ENCODE peak calls at places on chromosomes 4 and X, in seven cellular contexts. R, A, L, V, C, W and I are unnamed samples.

GRCh38 chr4:98786866-98787265 is 128.5 kb upstream of the TSPAN5 start:
- DNase-seq in R (no peak), A (no peak), L (no peak), V (no peak), C (no peak), W (no peak), I (no peak)

GRCh38 chr4:47315346-47315745 is 148.2 kb downstream of the COMMD8 start:
- DNase-seq in R (no peak), A (no peak), L (no peak), V (no peak), C (no peak), W (no peak), I (no peak)

GRCh38 chr4:67658302-67658701 is 42.7 kb downstream of the UBA6 start:
- DNase-seq in R (no peak), A (no peak), L (no peak), V (no peak), C (no peak), W (no peak), I (no peak)

GRCh38 chrX:84933956-84934556 is 69.6 kb upstream of the APOOL start:
- DNase-seq in R (no peak), A (no peak), L (peak), V (no peak), C (no peak), W (peak), I (no peak)

GRCh38 chrX:133415276-133416105 is at the start of gene GPC4:
- DNase-seq in R (no peak), A (peak), L (peak), V (peak), C (peak), W (no peak), I (peak)

GRCh38 chr4:103011378-103012025 is 8.0 kb downstream of the SLC9B1 start:
- DNase-seq in R (no peak), A (no peak), L (no peak), V (no peak), C (peak), W (no peak), I (no peak)

GRCh38 chrX:126167560-126167959 is 1.5 kb upstream of the DCAF12L2 start:
- DNase-seq in R (no peak), A (no peak), L (no peak), V (no peak), C (no peak), W (no peak), I (no peak)

GRCh38 chrX:42739771-42740170 is 38.2 kb downstream of the PPP1R2C start:
- DNase-seq in R (no peak), A (no peak), L (no peak), V (no peak), C (no peak), W (no peak), I (no peak)

GRCh38 chrX:148567229-148567628 is 66.8 kb downstream of the AFF2 start:
- DNase-seq in R (no peak), A (no peak), L (no peak), V (no peak), C (no peak), W (no peak), I (no peak)

GRCh38 chrX:6738518-6739470 is 203.9 kb upstream of the VCX3A start:
- DNase-seq in R (no peak), A (no peak), L (no peak), V (no peak), C (peak), W (peak), I (no peak)

GRCh38 chr4:176002007-176002623 is 63.5 kb upstream of the WDR17 start:
- DNase-seq in R (no peak), A (peak), L (peak), V (no peak), C (peak), W (peak), I (peak)

GRCh38 chrX:45584717-45585116 is 384.0 kb upstream of the DIPK2B start:
- DNase-seq in R (no peak), A (no peak), L (no peak), V (no peak), C (no peak), W (no peak), I (no peak)

GRCh38 chrX:19811807-19812604 is 75.4 kb downstream of the SH3KBP1 start:
- DNase-seq in R (no peak), A (no peak), L (no peak), V (no peak), C (no peak), W (no peak), I (no peak)

GRCh38 chr4:176163041-176163440 is 32.3 kb downstream of the SPATA4 start:
- DNase-seq in R (no peak), A (no peak), L (no peak), V (no peak), C (no peak), W (no peak), I (no peak)

GRCh38 chr4:124953059-124953850 is 240.7 kb upstream of the ANKRD50 start:
- DNase-seq in R (no peak), A (no peak), L (no peak), V (no peak), C (no peak), W (no peak), I (no peak)

GRCh38 chr4:1400861-1401408 is 5.3 kb downstream of the NKX1-1 start:
- DNase-seq in R (no peak), A (no peak), L (no peak), V (no peak), C (no peak), W (peak), I (peak)

GRCh38 chr4:8608714-8609391 is 16.3 kb downstream of the CPZ start:
- DNase-seq in R (no peak), A (no peak), L (peak), V (no peak), C (no peak), W (no peak), I (no peak)
- TF ChIP-seq POLR2AphosphoS5 in R (no peak), A (no peak), L (no peak), V (no peak), C (no peak), W (no peak), I (no peak)

DNA sequence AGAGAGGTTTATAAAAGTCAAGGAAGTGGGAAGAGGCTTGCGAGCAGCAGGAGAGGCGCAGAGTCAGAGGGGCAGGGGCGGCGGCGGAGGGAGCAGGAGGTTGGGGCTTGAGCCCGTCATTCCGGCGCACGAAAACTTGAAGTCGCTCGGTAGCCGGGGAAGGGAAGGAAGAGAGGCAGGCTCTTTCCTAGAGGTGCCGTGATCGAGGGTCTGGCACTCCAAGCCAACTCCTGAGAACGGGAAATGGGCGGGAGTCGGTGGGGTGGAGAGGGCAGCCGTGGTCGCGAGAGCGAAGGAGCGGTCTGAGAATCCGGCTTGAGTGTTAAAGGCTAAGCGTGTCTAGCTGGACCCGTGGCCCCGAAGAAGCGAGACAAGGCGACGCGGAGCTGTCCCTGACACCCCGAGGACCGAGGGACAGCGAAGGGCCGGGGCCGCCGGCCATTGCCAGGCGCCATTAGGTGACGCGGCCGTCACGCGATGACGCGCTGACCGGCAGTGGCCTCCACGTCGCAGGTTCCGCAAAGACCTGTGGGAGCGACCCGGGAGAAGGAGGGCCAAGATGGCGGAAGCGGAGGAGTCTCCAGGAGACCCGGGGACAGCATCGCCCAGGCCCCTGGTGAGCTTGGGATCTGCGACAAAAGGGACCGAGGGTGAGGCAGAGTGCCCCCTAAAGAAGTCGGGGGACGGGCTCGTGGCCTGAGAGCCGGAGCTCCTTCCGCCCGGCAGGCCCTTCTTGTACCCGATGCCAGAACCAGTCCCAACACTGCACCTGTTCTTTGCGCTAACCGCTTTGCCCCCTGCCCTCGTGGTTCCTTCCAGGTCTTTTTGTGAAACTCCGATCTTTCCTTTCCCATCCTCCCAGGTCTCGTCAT is at the start of gene YIPF6:
- DNase-seq in R (peak), A (peak), L (peak), V (peak), C (peak), W (peak), I (peak)
- TF ChIP-seq POLR2A in R (no peak), A (peak), L (no peak), V (peak), C (peak), W (peak), I (peak)

DNA sequence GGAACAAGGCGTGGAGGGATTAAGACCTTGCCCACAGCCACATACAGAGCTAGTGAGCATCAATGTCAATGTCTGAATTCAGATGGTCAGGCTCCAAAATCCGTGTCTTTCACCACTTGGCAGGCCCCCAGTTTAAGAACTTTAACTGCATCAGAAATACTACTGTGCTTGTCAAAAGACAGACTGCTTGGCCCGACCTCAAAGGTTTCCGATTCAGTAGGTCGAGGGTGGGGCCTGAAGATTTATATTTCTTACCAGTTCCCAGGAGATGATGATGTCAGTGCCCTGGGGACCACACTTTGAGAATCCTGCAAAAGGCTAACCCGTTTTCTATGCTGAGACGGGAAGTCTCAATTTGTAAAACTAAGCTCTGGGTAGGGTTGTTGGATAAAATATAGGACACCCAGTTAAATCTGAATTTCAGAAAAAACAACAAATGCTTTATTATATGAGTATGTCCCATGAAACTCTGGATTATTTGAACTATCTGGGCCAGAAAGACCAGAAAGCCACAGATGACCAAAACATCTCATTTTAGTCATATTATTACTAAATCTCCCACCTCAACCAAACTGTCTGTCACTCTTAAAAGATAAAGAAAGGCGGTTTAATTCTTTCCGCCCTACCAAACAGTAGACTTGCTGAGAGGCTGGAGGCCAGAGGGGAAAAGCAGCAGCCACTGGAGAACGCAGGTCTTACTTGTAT is 42.7 kb downstream of the GATB start:
- DNase-seq in R (no peak), A (no peak), L (no peak), V (no peak), C (no peak), W (no peak), I (no peak)
- TF ChIP-seq POLR2AphosphoS5 in R (no peak), A (no peak), L (no peak), V (no peak), C (no peak), W (no peak), I (no peak)

GRCh38 chr4:78899302-78899701 is 39.9 kb downstream of the PAQR3 start:
- DNase-seq in R (no peak), A (no peak), L (no peak), V (no peak), C (no peak), W (no peak), I (no peak)
- TF ChIP-seq POLR2A in R (no peak), A (no peak), L (no peak), V (no peak), C (no peak), W (no peak), I (no peak)

GRCh38 chr4:88725143-88725542 is 27.5 kb upstream of the NAP1L5 start:
- DNase-seq in R (no peak), A (no peak), L (no peak), V (no peak), C (no peak), W (no peak), I (no peak)
- TF ChIP-seq POLR2AphosphoS5 in R (no peak), A (no peak), L (no peak), V (no peak), C (no peak), W (no peak), I (no peak)

DNA sequence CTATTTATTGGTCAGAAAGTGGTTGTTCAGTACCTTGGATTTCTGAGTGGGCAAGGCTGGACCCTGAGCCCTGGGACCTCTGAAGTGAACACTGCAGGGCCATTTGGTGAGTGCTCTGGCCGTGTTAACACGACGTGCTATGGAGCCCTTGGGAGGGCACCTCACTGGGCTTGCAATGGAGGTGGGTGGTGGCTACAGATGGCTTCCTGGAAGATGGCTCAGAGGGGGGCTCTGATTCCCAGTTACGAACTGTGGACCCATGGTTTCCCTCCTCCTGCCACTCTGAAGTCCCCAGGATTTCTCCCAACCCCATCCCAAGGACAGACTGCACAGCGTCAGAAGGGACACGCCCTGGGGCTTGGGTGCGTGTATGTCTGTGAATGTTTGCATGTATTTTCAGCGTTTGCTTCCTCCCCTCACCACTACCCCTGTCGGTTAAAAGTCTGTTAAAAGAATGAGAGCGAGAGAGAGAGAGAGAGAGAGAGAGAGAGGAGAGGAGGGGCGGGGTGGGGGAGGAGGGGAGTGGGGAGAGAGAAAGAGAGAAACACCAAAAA is 3.7 kb upstream of the RHOH start:
- DNase-seq in R (no peak), A (no peak), L (no peak), V (no peak), C (peak), W (no peak), I (no peak)
- TF ChIP-seq POLR2A in R (no peak), A (no peak), L (no peak), V (no peak), C (peak), W (peak), I (peak)

GRCh38 chr4:117786566-117786965 is 247.7 kb upstream of the NDST3 start:
- DNase-seq in R (no peak), A (no peak), L (no peak), V (no peak), C (no peak), W (no peak), I (no peak)

GRCh38 chr4:117783716-117784115 is 250.6 kb upstream of the NDST3 start:
- DNase-seq in R (no peak), A (no peak), L (no peak), V (no peak), C (no peak), W (no peak), I (no peak)

GRCh38 chr4:117784266-117784665 is 250.0 kb upstream of the NDST3 start:
- DNase-seq in R (no peak), A (no peak), L (no peak), V (no peak), C (no peak), W (no peak), I (no peak)
- TF ChIP-seq POLR2AphosphoS5 in R (no peak), A (no peak), L (no peak), V (no peak), C (no peak), W (no peak), I (no peak)

DNA sequence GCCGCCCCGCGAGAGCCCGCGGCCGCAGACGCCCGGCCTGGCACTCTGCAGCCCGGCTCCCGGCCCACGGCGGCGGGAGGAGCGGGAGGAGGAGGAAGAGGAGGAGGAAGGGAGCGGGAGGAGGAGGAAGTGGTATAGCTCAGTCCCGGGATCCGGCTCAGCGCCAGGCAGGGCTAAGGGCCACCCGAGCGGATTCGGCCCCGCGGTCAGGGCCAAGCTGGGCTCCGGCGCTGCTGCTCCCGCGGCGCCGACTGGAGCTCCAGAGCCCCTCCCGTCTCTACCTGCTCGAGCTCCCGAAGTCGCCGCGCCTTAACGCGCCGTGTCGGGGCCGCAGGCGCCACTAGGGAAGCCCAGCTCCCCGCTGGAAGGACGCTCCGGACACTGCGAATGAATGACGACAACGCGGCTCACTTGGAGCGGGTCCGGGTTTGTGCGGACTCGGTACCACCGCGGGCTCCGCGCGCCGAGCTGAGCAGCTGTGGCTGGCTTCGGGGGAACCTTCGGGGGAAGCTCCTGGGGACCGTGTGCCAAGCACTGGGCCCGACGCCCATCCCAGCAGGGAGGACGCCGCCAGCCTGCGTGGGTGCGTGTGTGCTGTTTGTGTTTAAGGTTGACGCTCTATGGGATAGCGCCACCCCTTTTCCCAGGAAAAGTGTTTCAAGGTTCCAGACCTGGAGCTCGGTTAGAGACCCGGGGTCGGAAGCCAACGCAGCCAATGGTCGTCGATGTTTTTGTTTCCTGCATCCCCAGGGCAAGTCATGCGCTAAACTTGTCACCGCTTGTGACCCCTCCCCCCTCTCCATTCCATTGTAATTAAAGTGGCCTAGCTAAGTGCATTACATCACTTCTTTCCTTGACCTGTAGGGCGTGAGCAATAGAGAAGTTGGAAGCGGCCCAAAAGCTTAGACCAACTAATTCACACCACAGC is at the start of gene TBC1D9:
- DNase-seq in R (peak), A (peak), L (peak), V (peak), C (peak), W (peak), I (peak)
- TF ChIP-seq POLR2A in R (no peak), A (peak), L (no peak), V (peak), C (peak), W (no peak), I (peak)

GRCh38 chrX:134985479-134985878 is 5.3 kb upstream of the SMIM10 start:
- DNase-seq in R (no peak), A (no peak), L (no peak), V (no peak), C (no peak), W (no peak), I (no peak)

DNA sequence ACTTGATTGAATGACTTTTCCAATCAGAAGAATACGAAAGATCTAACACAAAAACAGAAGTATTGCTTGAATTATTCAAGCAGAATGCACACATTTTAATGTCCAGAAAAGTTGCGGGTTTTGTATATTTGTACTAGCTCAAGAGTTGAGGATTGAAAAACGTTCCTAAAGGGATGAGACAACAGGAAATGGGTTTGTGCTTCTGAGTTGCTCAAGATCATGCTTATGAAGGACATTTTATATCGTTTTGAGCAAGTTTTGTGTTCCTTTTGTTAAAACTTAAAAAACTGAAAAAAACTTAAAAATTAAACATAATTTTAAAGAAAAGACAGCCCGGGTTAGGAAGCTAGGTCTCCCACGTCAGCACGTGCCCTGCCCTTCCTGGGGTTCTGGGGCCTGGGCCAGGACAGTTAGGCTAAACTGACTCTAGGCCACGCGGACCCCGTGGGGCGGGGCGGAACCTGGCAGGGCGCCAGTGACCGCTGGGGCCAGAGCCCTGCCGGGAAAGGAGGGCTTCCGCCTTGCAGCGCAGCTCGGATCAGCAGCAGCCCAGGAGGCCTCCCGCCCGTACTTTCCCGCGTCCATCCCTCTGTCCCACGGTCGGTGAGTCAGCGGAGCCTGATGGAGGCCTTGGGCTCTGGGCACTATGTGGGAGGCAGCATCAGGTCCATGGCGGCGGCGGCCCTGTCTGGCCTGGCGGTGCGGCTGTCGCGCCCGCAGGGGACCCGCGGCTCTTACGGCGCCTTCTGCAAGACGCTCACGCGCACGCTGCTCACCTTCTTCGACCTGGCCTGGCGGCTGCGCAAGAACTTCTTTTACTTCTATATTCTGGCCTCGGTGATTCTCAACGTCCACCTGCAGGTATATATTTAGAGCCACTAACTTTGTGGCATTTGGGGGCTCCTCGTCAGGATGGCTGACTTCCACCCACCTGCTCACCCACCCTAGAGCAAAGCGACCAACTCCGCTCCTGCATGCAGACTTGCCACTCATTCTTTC is at the start of gene SMIM10:
- DNase-seq in R (peak), A (no peak), L (peak), V (peak), C (peak), W (peak), I (peak)
- TF ChIP-seq POLR2AphosphoS5 in R (no peak), A (no peak), L (peak), V (no peak), C (peak), W (no peak), I (no peak)